ENCODE peak calls at places on chromosomes 12 and 14, in nine cellular contexts. C is adrenal gland, I is neural crest cell, X is dorsolateral prefrontal cortex, R is iPS-NIHi11, S is transverse colon, F is fibroblast of pulmonary artery, B is D341Med, O is PC-9. J is an unnamed sample.

GRCh38 chr12:92503029-92503931 is 199.5 kb upstream of the PLEKHG7 start:
- DNase-seq in C (peak; percentile 38), I (no peak), X (no peak), R (no peak), S (no peak), F (no peak), B (no peak), O (no peak), J (peak; percentile 32)

GRCh38 chr14:102775855-102776760 is 1.1 kb upstream of the TRAF3 start:
- DNase-seq in C (peak; percentile 45), I (no peak), X (no peak), R (no peak), S (peak; percentile 70), F (peak; percentile 81), B (no peak), O (peak; percentile 56), J (no peak)

GRCh38 chr12:126093911-126094310 is 1028.7 kb downstream of the AACS start:
- DNase-seq in C (no peak), I (peak; percentile 15), X (no peak), R (no peak), S (no peak), F (peak; percentile 45), B (no peak), O (no peak), J (no peak)

GRCh38 chr12:124720019-124720686 is 143.5 kb downstream of the SCARB1 start:
- DNase-seq in C (peak; percentile 44), I (no peak), X (no peak), R (no peak), S (no peak), F (peak; percentile 76), B (peak; percentile 70), O (peak; percentile 81), J (no peak)

GRCh38 chr14:69096766-69097475 is 56.0 kb downstream of the DCAF5 start:
- DNase-seq in C (peak; percentile 30), I (no peak), X (no peak), R (peak; percentile 39), S (no peak), F (peak; percentile 48), B (no peak), O (no peak), J (no peak)

GRCh38 chr14:21987937-21988336 is 314.3 kb upstream of the OR4E1 start:
- DNase-seq in C (peak; percentile 2), I (peak; percentile 14), X (no peak), R (peak; percentile 61), S (no peak), F (peak; percentile 30), B (no peak), O (no peak), J (no peak)

GRCh38 chr12:3453947-3454675 is 36.9 kb upstream of the PRMT8 start:
- DNase-seq in C (no peak), I (no peak), X (no peak), R (no peak), S (no peak), F (peak; percentile 2), B (no peak), O (peak; percentile 82), J (no peak)

GRCh38 chr12:118418385-118419057 is 42.2 kb downstream of the SUDS3 start:
- DNase-seq in C (no peak), I (no peak), X (no peak), R (no peak), S (no peak), F (peak; percentile 40), B (no peak), O (no peak), J (no peak)

GRCh38 chr14:105500036-105500725 is 9.1 kb downstream of the TEDC1 start:
- DNase-seq in C (no peak), I (no peak), X (no peak), R (no peak), S (no peak), F (no peak), B (no peak), O (no peak), J (no peak)

GRCh38 chr14:100082723-100083122 is 17.5 kb downstream of the EVL start:
- DNase-seq in C (no peak), I (no peak), X (no peak), R (no peak), S (no peak), F (no peak), B (no peak), O (no peak), J (no peak)

GRCh38 chr12:5630101-5630500 is 198.2 kb downstream of the NTF3 start:
- DNase-seq in C (no peak), I (no peak), X (no peak), R (no peak), S (no peak), F (no peak), B (peak; percentile 51), O (no peak), J (no peak)

GRCh38 chr14:104458845-104459244 is 120.7 kb upstream of the C14orf180 start:
- DNase-seq in C (no peak), I (no peak), X (no peak), R (no peak), S (no peak), F (no peak), B (no peak), O (no peak), J (peak; percentile 3)

GRCh38 chr12:10235761-10236631 is 23.3 kb downstream of the GABARAPL1 start:
- DNase-seq in C (peak; percentile 34), I (no peak), X (no peak), R (peak; percentile 60), S (no peak), F (peak; percentile 62), B (peak; percentile 74), O (peak; percentile 43), J (no peak)

GRCh38 chr14:59063259-59063658 is 125.2 kb upstream of the DAAM1 start:
- DNase-seq in C (no peak), I (no peak), X (no peak), R (no peak), S (no peak), F (no peak), B (no peak), O (no peak), J (no peak)

GRCh38 chr14:46401066-46401465 is 250.5 kb downstream of the RPL10L start:
- DNase-seq in C (no peak), I (no peak), X (no peak), R (no peak), S (no peak), F (no peak), B (no peak), O (no peak), J (no peak)

GRCh38 chr14:52277552-52277951 is 10.1 kb downstream of the PTGDR start:
- DNase-seq in C (no peak), I (no peak), X (no peak), R (no peak), S (no peak), F (no peak), B (no peak), O (no peak), J (no peak)

GRCh38 chr12:132375747-132376463 is 46.5 kb upstream of the GALNT9 start:
- DNase-seq in C (no peak), I (no peak), X (no peak), R (no peak), S (no peak), F (no peak), B (no peak), O (no peak), J (no peak)

GRCh38 chr14:94109915-94110250 is 653 bp upstream of the IFI27 start:
- DNase-seq in C (no peak), I (no peak), X (no peak), R (no peak), S (no peak), F (no peak), B (no peak), O (no peak), J (no peak)

GRCh38 chr14:61644834-61645233 is 50.5 kb upstream of the HIF1A start:
- DNase-seq in C (no peak), I (no peak), X (no peak), R (peak; percentile 52), S (no peak), F (no peak), B (peak; percentile 49), O (no peak), J (no peak)

GRCh38 chr12:51848843-51849735 is 571 bp upstream of the FIGNL2 start:
- DNase-seq in C (no peak), I (peak; percentile 49), X (no peak), R (peak; percentile 91), S (no peak), F (no peak), B (no peak), O (no peak), J (no peak)

GRCh38 chr14:75361751-75362433 is 65.9 kb upstream of the JDP2 start:
- DNase-seq in C (peak; percentile 8), I (no peak), X (no peak), R (no peak), S (no peak), F (peak; percentile 6), B (no peak), O (no peak), J (no peak)

GRCh38 chr12:94805749-94806148 is 155.4 kb upstream of the TMCC3 start:
- DNase-seq in C (no peak), I (no peak), X (no peak), R (no peak), S (no peak), F (peak; percentile 92), B (no peak), O (peak; percentile 37), J (no peak)

GRCh38 chr12:21934173-21934572 is 7.1 kb downstream of the ABCC9 start:
- DNase-seq in C (no peak), I (no peak), X (no peak), R (no peak), S (no peak), F (no peak), B (no peak), O (no peak), J (no peak)

GRCh38 chr12:76158518-76159321 is 74.2 kb upstream of the NAP1L1 start:
- DNase-seq in C (peak; percentile 78), I (peak; percentile 50), X (peak; percentile 18), R (peak; percentile 68), S (peak; percentile 49), F (peak; percentile 70), B (peak; percentile 39), O (no peak), J (peak; percentile 32)

J was measured in mucosa of gallbladder.